ENCODE peak calls at places on chromosome 1, in ten cellular contexts. One of them, this sample, is unnamed.

GRCh38 chr1:221891708-221892107 is 149.8 kb upstream of the DUSP10 start:
- DNase-seq in GM13977: no peak
- DNase-seq in heart left ventricle: no peak
- DNase-seq in AG04449: no peak
- DNase-seq in fibroblast of mammary gland: peak; percentile 92
- DNase-seq in lower leg skin: no peak
- DNase-seq in tibial artery: peak; percentile 42
- DNase-seq in Peyer's patch: no peak
- DNase-seq in NB4: no peak
- DNase-seq in AG04450: no peak
- DNase-seq in this sample: no peak

GRCh38 chr1:89260575-89261275 is 11.9 kb downstream of the GBP5 start:
- DNase-seq in GM13977: no peak
- DNase-seq in heart left ventricle: no peak
- DNase-seq in AG04449: no peak
- DNase-seq in fibroblast of mammary gland: no peak
- DNase-seq in lower leg skin: no peak
- DNase-seq in tibial artery: no peak
- DNase-seq in Peyer's patch: no peak
- DNase-seq in NB4: no peak
- DNase-seq in AG04450: no peak
- DNase-seq in this sample: no peak

GRCh38 chr1:195278644-195279043 is 1329.6 kb downstream of the KCNT2 start:
- DNase-seq in GM13977: no peak
- DNase-seq in heart left ventricle: no peak
- DNase-seq in AG04449: no peak
- DNase-seq in fibroblast of mammary gland: no peak
- DNase-seq in lower leg skin: no peak
- DNase-seq in tibial artery: no peak
- DNase-seq in Peyer's patch: no peak
- DNase-seq in NB4: no peak
- DNase-seq in AG04450: no peak
- DNase-seq in this sample: no peak

GRCh38 chr1:34899906-34900305 is 29.5 kb downstream of the DLGAP3 start:
- DNase-seq in GM13977: no peak
- DNase-seq in heart left ventricle: no peak
- DNase-seq in AG04449: no peak
- DNase-seq in fibroblast of mammary gland: no peak
- DNase-seq in lower leg skin: no peak
- DNase-seq in tibial artery: no peak
- DNase-seq in Peyer's patch: no peak
- DNase-seq in NB4: no peak
- DNase-seq in AG04450: no peak
- DNase-seq in this sample: no peak

GRCh38 chr1:192814805-192815204 is 6.0 kb downstream of the RGS2 start:
- DNase-seq in GM13977: no peak
- DNase-seq in heart left ventricle: no peak
- DNase-seq in AG04449: no peak
- DNase-seq in fibroblast of mammary gland: no peak
- DNase-seq in lower leg skin: no peak
- DNase-seq in tibial artery: no peak
- DNase-seq in Peyer's patch: no peak
- DNase-seq in NB4: no peak
- DNase-seq in AG04450: no peak
- DNase-seq in this sample: no peak

GRCh38 chr1:18288609-18289219 is 181.1 kb downstream of the IGSF21 start:
- DNase-seq in GM13977: no peak
- DNase-seq in heart left ventricle: no peak
- DNase-seq in AG04449: no peak
- DNase-seq in fibroblast of mammary gland: no peak
- DNase-seq in lower leg skin: no peak
- DNase-seq in tibial artery: no peak
- DNase-seq in Peyer's patch: no peak
- DNase-seq in NB4: no peak
- DNase-seq in AG04450: no peak
- DNase-seq in this sample: no peak

GRCh38 chr1:43554444-43554992 is 23.8 kb downstream of the PTPRF start:
- DNase-seq in GM13977: no peak
- DNase-seq in heart left ventricle: no peak
- DNase-seq in AG04449: no peak
- DNase-seq in fibroblast of mammary gland: peak; percentile 65
- DNase-seq in lower leg skin: no peak
- DNase-seq in tibial artery: no peak
- DNase-seq in Peyer's patch: no peak
- DNase-seq in NB4: peak; percentile 59
- DNase-seq in AG04450: no peak
- DNase-seq in this sample: no peak

GRCh38 chr1:230067441-230067870 is 418 bp downstream of the GALNT2 start:
- DNase-seq in GM13977: peak; percentile 60
- DNase-seq in heart left ventricle: peak; percentile 25
- DNase-seq in AG04449: no peak
- DNase-seq in fibroblast of mammary gland: peak; percentile 57
- DNase-seq in lower leg skin: peak; percentile 87
- DNase-seq in tibial artery: no peak
- DNase-seq in Peyer's patch: peak; percentile 65
- DNase-seq in NB4: peak; percentile 66
- DNase-seq in AG04450: no peak
- DNase-seq in this sample: peak; percentile 32

GRCh38 chr1:232059726-232060360 is 433.3 kb downstream of the DISC1 start:
- DNase-seq in GM13977: no peak
- DNase-seq in heart left ventricle: no peak
- DNase-seq in AG04449: no peak
- DNase-seq in fibroblast of mammary gland: no peak
- DNase-seq in lower leg skin: no peak
- DNase-seq in tibial artery: no peak
- DNase-seq in Peyer's patch: no peak
- DNase-seq in NB4: no peak
- DNase-seq in AG04450: no peak
- DNase-seq in this sample: no peak

GRCh38 chr1:244158039-244158438 is 107.0 kb downstream of the ZBTB18 start:
- DNase-seq in GM13977: no peak
- DNase-seq in heart left ventricle: no peak
- DNase-seq in AG04449: no peak
- DNase-seq in fibroblast of mammary gland: no peak
- DNase-seq in lower leg skin: no peak
- DNase-seq in tibial artery: no peak
- DNase-seq in Peyer's patch: no peak
- DNase-seq in NB4: no peak
- DNase-seq in AG04450: no peak
- DNase-seq in this sample: no peak

DNA sequence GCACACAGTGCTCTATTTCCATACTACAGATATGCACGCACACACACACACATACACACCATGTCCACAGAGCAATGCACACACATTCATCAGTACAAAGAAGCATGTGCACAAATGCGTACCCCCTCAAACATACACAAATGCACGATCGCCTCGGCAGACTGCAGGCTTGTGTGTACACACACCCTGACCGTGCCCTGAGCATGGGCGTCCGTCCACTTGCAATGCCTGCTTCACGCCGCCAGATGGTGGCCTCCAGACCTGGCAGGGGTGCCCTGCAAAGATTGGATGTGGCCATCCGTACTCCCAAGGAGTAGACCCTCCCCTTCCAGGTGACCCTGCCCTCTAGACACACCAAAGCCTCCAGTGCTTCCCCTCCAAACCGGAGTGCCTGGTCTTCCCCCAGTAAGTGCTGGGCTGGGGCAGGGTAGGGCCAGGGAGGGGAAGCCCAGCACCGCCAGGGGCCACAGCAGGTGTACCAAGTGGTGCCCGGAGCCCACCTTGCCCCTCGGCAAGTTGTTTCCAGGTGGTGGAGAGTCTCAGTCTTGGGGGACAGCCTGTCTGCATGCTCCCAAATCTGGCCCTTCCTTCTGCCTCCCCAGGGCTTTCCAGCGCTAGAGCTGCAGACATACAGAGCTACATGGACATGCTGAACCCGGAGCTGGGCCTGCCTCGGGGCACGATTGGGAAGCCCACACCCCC is 20.6 kb downstream of the ESPN start:
- DNase-seq in GM13977: no peak
- DNase-seq in heart left ventricle: no peak
- DNase-seq in AG04449: no peak
- DNase-seq in fibroblast of mammary gland: peak; percentile 26
- DNase-seq in lower leg skin: no peak
- DNase-seq in tibial artery: no peak
- DNase-seq in Peyer's patch: peak; percentile 81
- DNase-seq in NB4: peak; percentile 41
- DNase-seq in AG04450: no peak
- DNase-seq in this sample: no peak
- TF ChIP-seq CTCF in GM13977: peak; percentile 31
- TF ChIP-seq CTCF in heart left ventricle: peak; percentile 62
- TF ChIP-seq CTCF in AG04449: peak; percentile 68
- TF ChIP-seq CTCF in fibroblast of mammary gland: peak; percentile 41
- TF ChIP-seq CTCF in lower leg skin: peak; percentile 9
- TF ChIP-seq CTCF in tibial artery: peak; percentile 14
- TF ChIP-seq CTCF in Peyer's patch: peak; percentile 70
- TF ChIP-seq CTCF in NB4: peak; percentile 51
- TF ChIP-seq CTCF in AG04450: peak; percentile 64
- TF ChIP-seq CTCF in this sample: no peak

GRCh38 chr1:32361674-32362473 is 411 bp downstream of the FAM229A start:
- DNase-seq in GM13977: peak; percentile 65
- DNase-seq in heart left ventricle: peak; percentile 62
- DNase-seq in AG04449: no peak
- DNase-seq in fibroblast of mammary gland: peak; percentile 34
- DNase-seq in lower leg skin: peak; percentile 90
- DNase-seq in tibial artery: peak; percentile 59
- DNase-seq in Peyer's patch: peak; percentile 65
- DNase-seq in NB4: no peak
- DNase-seq in AG04450: no peak
- DNase-seq in this sample: peak; percentile 34
- TF ChIP-seq CTCF in GM13977: peak; percentile 43
- TF ChIP-seq CTCF in heart left ventricle: peak; percentile 47
- TF ChIP-seq CTCF in AG04449: peak; percentile 45
- TF ChIP-seq CTCF in fibroblast of mammary gland: peak; percentile 12
- TF ChIP-seq CTCF in lower leg skin: no peak
- TF ChIP-seq CTCF in tibial artery: no peak
- TF ChIP-seq CTCF in Peyer's patch: peak; percentile 29
- TF ChIP-seq CTCF in NB4: no peak
- TF ChIP-seq CTCF in AG04450: peak; percentile 35
- TF ChIP-seq CTCF in this sample: no peak

GRCh38 chr1:7120863-7121621 is 335.8 kb downstream of the CAMTA1 start:
- DNase-seq in GM13977: no peak
- DNase-seq in heart left ventricle: no peak
- DNase-seq in AG04449: no peak
- DNase-seq in fibroblast of mammary gland: no peak
- DNase-seq in lower leg skin: no peak
- DNase-seq in tibial artery: no peak
- DNase-seq in Peyer's patch: no peak
- DNase-seq in NB4: peak; percentile 28
- DNase-seq in AG04450: no peak
- DNase-seq in this sample: no peak

GRCh38 chr1:7116001-7116400 is 330.7 kb downstream of the CAMTA1 start:
- DNase-seq in GM13977: no peak
- DNase-seq in heart left ventricle: no peak
- DNase-seq in AG04449: no peak
- DNase-seq in fibroblast of mammary gland: no peak
- DNase-seq in lower leg skin: no peak
- DNase-seq in tibial artery: no peak
- DNase-seq in Peyer's patch: no peak
- DNase-seq in NB4: no peak
- DNase-seq in AG04450: no peak
- DNase-seq in this sample: no peak

GRCh38 chr1:7121622-7121988 is 336.4 kb downstream of the CAMTA1 start:
- DNase-seq in GM13977: no peak
- DNase-seq in heart left ventricle: peak; percentile 77
- DNase-seq in AG04449: no peak
- DNase-seq in fibroblast of mammary gland: no peak
- DNase-seq in lower leg skin: no peak
- DNase-seq in tibial artery: no peak
- DNase-seq in Peyer's patch: no peak
- DNase-seq in NB4: no peak
- DNase-seq in AG04450: no peak
- DNase-seq in this sample: no peak

GRCh38 chr1:7117265-7117598 is 332.0 kb downstream of the CAMTA1 start:
- DNase-seq in GM13977: no peak
- DNase-seq in heart left ventricle: no peak
- DNase-seq in AG04449: no peak
- DNase-seq in fibroblast of mammary gland: no peak
- DNase-seq in lower leg skin: no peak
- DNase-seq in tibial artery: no peak
- DNase-seq in Peyer's patch: no peak
- DNase-seq in NB4: no peak
- DNase-seq in AG04450: no peak
- DNase-seq in this sample: no peak

DNA sequence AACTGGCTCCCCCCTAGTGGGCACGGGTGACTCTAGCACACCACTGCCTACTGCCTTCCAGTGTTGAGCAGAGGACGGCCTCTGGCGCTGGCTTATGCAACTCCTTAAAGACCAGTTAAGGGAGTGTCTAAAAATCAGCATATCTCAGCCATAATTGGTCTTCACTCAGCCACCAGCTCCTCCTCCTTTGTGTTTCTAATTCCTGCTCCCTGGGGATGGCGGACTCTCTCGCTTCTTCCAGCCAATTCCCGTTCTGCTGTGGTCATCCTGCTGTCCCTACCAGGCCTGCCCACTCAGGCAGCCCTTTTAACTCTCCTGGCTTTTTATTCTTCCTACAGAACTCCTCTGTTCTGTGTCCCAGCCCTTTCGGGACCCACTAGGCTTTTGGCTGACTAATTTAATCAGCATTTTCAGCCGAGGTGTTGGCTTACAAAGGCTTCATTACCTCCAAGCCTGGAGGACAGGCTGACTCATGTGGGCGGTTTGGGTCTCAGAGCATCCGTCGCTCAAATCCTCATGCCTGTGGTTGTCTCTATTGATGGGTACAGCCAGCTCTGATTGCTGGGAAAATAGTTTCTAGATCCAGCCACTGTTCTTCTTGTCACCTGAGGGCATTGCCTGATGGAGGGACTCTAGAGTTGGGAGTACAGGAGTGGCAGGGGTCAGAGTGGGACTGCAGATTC is 332.5 kb downstream of the CAMTA1 start:
- DNase-seq in GM13977: no peak
- DNase-seq in heart left ventricle: no peak
- DNase-seq in AG04449: peak; percentile 63
- DNase-seq in fibroblast of mammary gland: peak; percentile 80
- DNase-seq in lower leg skin: no peak
- DNase-seq in tibial artery: no peak
- DNase-seq in Peyer's patch: no peak
- DNase-seq in NB4: peak; percentile 60
- DNase-seq in AG04450: peak; percentile 65
- DNase-seq in this sample: no peak
- TF ChIP-seq CTCF in GM13977: no peak
- TF ChIP-seq CTCF in heart left ventricle: peak; percentile 23
- TF ChIP-seq CTCF in AG04449: peak; percentile 39
- TF ChIP-seq CTCF in fibroblast of mammary gland: peak; percentile 34
- TF ChIP-seq CTCF in lower leg skin: no peak
- TF ChIP-seq CTCF in tibial artery: peak; percentile 14
- TF ChIP-seq CTCF in Peyer's patch: no peak
- TF ChIP-seq CTCF in NB4: no peak
- TF ChIP-seq CTCF in AG04450: peak; percentile 37
- TF ChIP-seq CTCF in this sample: no peak

DNA sequence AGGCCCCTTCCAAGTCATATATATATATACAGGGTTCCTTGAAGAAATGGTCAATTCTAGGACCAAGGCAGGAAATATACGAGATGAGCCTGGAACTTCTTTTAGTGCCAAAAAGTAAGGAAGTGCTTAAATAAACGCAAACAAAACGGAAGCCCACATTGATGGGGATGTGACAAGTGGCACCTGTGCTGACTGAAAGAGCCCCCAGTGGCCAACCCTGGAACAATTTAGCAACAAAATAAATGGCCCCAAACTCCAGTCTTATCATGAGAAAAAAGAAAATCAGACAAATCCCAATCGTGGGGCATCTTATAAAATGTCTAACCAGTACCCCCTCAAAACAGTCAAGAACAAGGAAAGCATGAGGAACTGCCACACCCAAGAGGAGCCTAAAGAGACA is 17.7 kb downstream of the PLA2G5 start:
- DNase-seq in GM13977: no peak
- DNase-seq in heart left ventricle: no peak
- DNase-seq in AG04449: no peak
- DNase-seq in fibroblast of mammary gland: no peak
- DNase-seq in lower leg skin: no peak
- DNase-seq in tibial artery: no peak
- DNase-seq in Peyer's patch: no peak
- DNase-seq in NB4: no peak
- DNase-seq in AG04450: no peak
- DNase-seq in this sample: no peak
- TF ChIP-seq CTCF in GM13977: peak; percentile 34
- TF ChIP-seq CTCF in heart left ventricle: peak; percentile 20
- TF ChIP-seq CTCF in AG04449: no peak
- TF ChIP-seq CTCF in fibroblast of mammary gland: peak; percentile 2
- TF ChIP-seq CTCF in lower leg skin: no peak
- TF ChIP-seq CTCF in tibial artery: no peak
- TF ChIP-seq CTCF in Peyer's patch: no peak
- TF ChIP-seq CTCF in NB4: peak; percentile 43
- TF ChIP-seq CTCF in AG04450: peak; percentile 15
- TF ChIP-seq CTCF in this sample: no peak